ENCODE peak calls at places on chromosome X, in six cellular contexts. G is cardiac muscle cell, A is hepatocyte, P is body of pancreas, S is bronchial epithelial cell, E is stomach. J is an unnamed sample. For H3K36me3, the result is how much of the 10 kb centered on the place peaks cover.

GRCh38 chrX:107601326-107601725 is 27.0 kb upstream of the PRPS1 start:
- DNase-seq in G (no peak), A (no peak), P (no peak), S (no peak), E (no peak), J (no peak)

GRCh38 chrX:153650959-153651358 is 4.0 kb downstream of the DUSP9 start:
- DNase-seq in G (no peak), A (no peak), P (no peak), S (no peak), E (no peak), J (no peak)

GRCh38 chrX:119429471-119429870 is 30.3 kb downstream of the SLC25A43 start:
- DNase-seq in G (peak), A (no peak), P (no peak), S (no peak), E (no peak), J (no peak)

GRCh38 chrX:130896026-130896425 is 7.0 kb downstream of the ENOX2 start:
- DNase-seq in G (peak), A (peak), P (no peak), S (no peak), E (no peak), J (no peak)

GRCh38 chrX:12929701-12930100 is 23.3 kb downstream of the TLR8 start:
- DNase-seq in G (no peak), A (no peak), P (no peak), S (peak), E (no peak), J (no peak)

GRCh38 chrX:132651411-132652086 is 162.7 kb upstream of the MBNL3 start:
- DNase-seq in G (no peak), A (no peak), P (no peak), S (no peak), E (no peak), J (no peak)

GRCh38 chrX:1679238-1679637 is 64.4 kb downstream of the ASMT start:
- DNase-seq in G (no peak), A (no peak), P (no peak), S (no peak), E (no peak), J (no peak)

GRCh38 chrX:11533211-11533651 is 132.5 kb downstream of the ARHGAP6 start:
- DNase-seq in G (peak), A (peak), P (no peak), S (peak), E (no peak), J (peak)

GRCh38 chrX:48910926-48911406 is 480 bp downstream of the SLC35A2 start:
- DNase-seq in G (no peak), A (no peak), P (no peak), S (no peak), E (no peak), J (no peak)

GRCh38 chrX:22974616-22975015 is 25.1 kb upstream of the DDX53 start:
- DNase-seq in G (no peak), A (no peak), P (no peak), S (no peak), E (no peak), J (no peak)

GRCh38 chrX:45712067-45712466 is 511.4 kb upstream of the DIPK2B start:
- DNase-seq in G (peak), A (no peak), P (no peak), S (peak), E (no peak), J (no peak)

GRCh38 chrX:78548012-78548411 is 111.1 kb downstream of the RTL3 start:
- DNase-seq in G (no peak), A (no peak), P (no peak), S (peak), E (no peak), J (no peak)

GRCh38 chrX:100710816-100711215 is 21.1 kb downstream of the SYTL4 start:
- DNase-seq in G (no peak), A (no peak), P (no peak), S (no peak), E (no peak), J (no peak)

GRCh38 chrX:109484886-109485285 is 3.0 kb upstream of the GUCY2F start:
- DNase-seq in G (no peak), A (no peak), P (no peak), S (peak), E (no peak), J (no peak)

GRCh38 chrX:13934731-13935130 is 95.0 kb downstream of the GEMIN8 start:
- DNase-seq in G (no peak), A (no peak), P (no peak), S (peak), E (no peak), J (no peak)

GRCh38 chrX:58025979-58026378 is 115.7 kb upstream of the ZXDA start:
- DNase-seq in G (peak), A (no peak), P (peak), S (peak), E (peak), J (no peak)

GRCh38 chrX:145405012-145405411 is 157.7 kb downstream of the SPANXN1 start:
- DNase-seq in G (peak), A (peak), P (peak), S (peak), E (no peak), J (no peak)
- TF ChIP-seq CTCF in G (peak), A (peak), P (peak), S (peak), E (peak), J (peak)

GRCh38 chrX:134173541-134174272 is 63.3 kb upstream of the CCDC160 start:
- DNase-seq in G (no peak), A (no peak), P (no peak), S (no peak), E (no peak), J (no peak)
- H3K4me3 ChIP-seq in G (peak), A (no peak), P (no peak), S (no peak), E (peak), J (no peak)

GRCh38 chrX:124087000-124087746 is 125.7 kb downstream of the STAG2 start:
- DNase-seq in G (no peak), A (no peak), P (no peak), S (no peak), E (no peak), J (no peak)
- H3K36me3 ChIP-seq in G (under half), A (under half), P (under half), S (under half), E (half or more), J (under half)

GRCh38 chrX:102978594-102978993 is 41.5 kb downstream of the RAB40AL start:
- DNase-seq in G (no peak), A (no peak), P (no peak), S (no peak), E (no peak), J (no peak)

GRCh38 chrX:102976793-102977495 is 39.9 kb downstream of the RAB40AL start:
- DNase-seq in G (peak), A (no peak), P (no peak), S (peak), E (no peak), J (no peak)

GRCh38 chrX:102979536-102979935 is 42.5 kb downstream of the RAB40AL start:
- DNase-seq in G (no peak), A (no peak), P (no peak), S (no peak), E (no peak), J (no peak)

GRCh38 chrX:102975016-102975415 is 37.9 kb downstream of the RAB40AL start:
- DNase-seq in G (no peak), A (no peak), P (no peak), S (no peak), E (no peak), J (no peak)

DNA sequence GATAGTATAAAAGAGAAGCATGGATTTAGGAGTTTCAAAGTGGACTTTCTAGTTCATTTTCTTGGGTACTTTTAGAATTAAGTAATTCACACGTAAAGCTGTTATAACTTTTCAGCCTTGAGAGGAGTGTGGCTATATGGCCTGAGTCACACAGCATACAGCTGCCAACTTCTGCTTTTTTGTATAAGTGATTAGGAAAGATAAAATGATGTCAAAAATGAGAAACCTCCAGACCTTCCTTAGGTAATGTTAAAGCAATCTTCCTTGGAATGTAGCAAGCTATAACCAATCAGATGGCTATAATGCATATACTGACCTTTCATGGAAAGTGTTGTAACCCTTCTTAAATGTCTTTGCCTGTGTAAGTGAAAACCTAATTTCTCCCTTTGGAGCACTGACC is 39.2 kb downstream of the RAB40AL start:
- DNase-seq in G (peak), A (no peak), P (no peak), S (peak), E (no peak), J (no peak)
- TF ChIP-seq CTCF in G (no peak), A (no peak), P (no peak), S (no peak), E (no peak), J (no peak)

GRCh38 chrX:139823806-139824205 is 109.0 kb downstream of the ATP11C start:
- DNase-seq in G (peak), A (no peak), P (no peak), S (peak), E (no peak), J (no peak)
- H3K4me3 ChIP-seq in G (no peak), A (no peak), P (no peak), S (no peak), E (no peak), J (no peak)

DNA sequence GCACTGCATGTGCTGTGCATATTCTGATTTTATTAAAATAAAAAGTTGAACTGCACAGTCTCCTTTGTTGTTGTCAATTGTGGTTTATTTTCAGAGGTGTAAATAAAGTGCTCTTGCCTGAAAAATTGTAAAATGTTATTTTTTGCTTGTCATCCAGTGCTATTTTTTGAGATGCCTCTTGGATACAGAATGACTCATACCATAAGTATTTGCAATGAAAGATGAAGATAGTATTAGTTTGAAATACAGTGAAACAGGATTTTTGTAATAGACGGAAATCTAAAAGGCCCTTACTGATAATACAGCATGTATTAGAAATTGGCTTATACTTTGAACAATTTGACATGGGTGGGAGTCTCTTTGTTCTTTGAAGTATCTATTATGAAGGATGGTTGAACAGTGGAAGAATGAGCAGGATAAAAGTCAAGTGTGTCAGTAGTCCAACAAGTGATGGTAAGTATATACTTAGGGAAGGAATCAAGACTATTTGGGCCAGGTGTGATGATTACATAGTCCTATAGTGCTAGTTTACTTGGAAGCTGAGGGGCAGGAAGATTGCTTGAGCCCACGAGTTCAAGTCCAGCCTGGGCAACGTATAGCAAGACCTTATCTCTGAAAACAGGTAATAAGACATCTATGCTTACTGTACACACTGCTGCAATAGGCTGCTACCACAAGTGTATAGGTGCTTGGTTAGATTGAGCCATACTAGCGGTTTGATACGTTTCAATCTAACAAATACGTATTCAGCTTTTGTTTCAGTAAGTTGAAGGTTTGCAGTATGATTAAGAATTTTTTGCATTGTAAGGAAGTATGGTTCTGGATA is 16.4 kb downstream of the DDX3X start:
- DNase-seq in G (peak), A (no peak), P (no peak), S (no peak), E (no peak), J (no peak)
- H3K36me3 ChIP-seq in G (under half), A (under half), P (under half), S (under half), E (half or more), J (under half)

GRCh38 chrX:95505721-95506120 is 1178.9 kb upstream of the DIAPH2 start:
- DNase-seq in G (no peak), A (peak), P (no peak), S (peak), E (no peak), J (no peak)
- TF ChIP-seq CTCF in G (no peak), A (peak), P (no peak), S (peak), E (no peak), J (no peak)

GRCh38 chrX:16204538-16204937 is 37.3 kb downstream of the MAGEB17 start:
- DNase-seq in G (no peak), A (no peak), P (peak), S (no peak), E (no peak), J (no peak)
- H3K4me3 ChIP-seq in G (no peak), A (no peak), P (no peak), S (no peak), E (no peak), J (no peak)

J was measured in GM06990.